ENCODE peak calls at places on chromosome 3, in eight cellular contexts. A, U, R, F, O, H, Y and M are unnamed samples.

GRCh38 chr3:77254967-77255831 is 215.3 kb downstream of the ROBO2 start:
- DNase-seq in F (no peak), R (no peak), U (peak), O (no peak), Y (peak), H (peak), A (no peak), M (no peak)

GRCh38 chr3:124890573-124891190 is 3.5 kb upstream of the ITGB5 start:
- DNase-seq in A (no peak), Y (no peak), F (no peak), O (no peak), U (no peak), R (no peak), H (no peak), M (no peak)

GRCh38 chr3:62611541-62612240 is 238.3 kb upstream of the FEZF2 start:
- DNase-seq in R (no peak), H (no peak), F (no peak), A (no peak), O (no peak), U (no peak), Y (no peak), M (no peak)

GRCh38 chr3:168090306-168091085 is 5.2 kb downstream of the GOLIM4 start:
- DNase-seq in Y (no peak), H (no peak), A (no peak), F (no peak), O (no peak), U (no peak), R (no peak), M (no peak)

GRCh38 chr3:29283297-29283681 is 2.4 kb downstream of the RBMS3 start:
- DNase-seq in F (no peak), R (no peak), A (no peak), U (no peak), O (no peak), Y (no peak), H (no peak), M (no peak)

GRCh38 chr3:134423153-134423552 is 48.9 kb upstream of the AMOTL2 start:
- DNase-seq in H (no peak), O (no peak), R (no peak), A (no peak), F (no peak), U (no peak), Y (no peak), M (no peak)

GRCh38 chr3:36648241-36649034 is 115.9 kb downstream of the DCLK3 start:
- DNase-seq in Y (no peak), H (peak), A (no peak), U (peak), O (no peak), F (no peak), R (no peak), M (no peak)

GRCh38 chr3:186340211-186340610 is 21.8 kb downstream of the DGKG start:
- DNase-seq in A (no peak), O (no peak), F (no peak), Y (no peak), R (no peak), H (no peak), U (no peak), M (no peak)

GRCh38 chr3:141457624-141458236 is 29.1 kb upstream of the RASA2 start:
- DNase-seq in O (no peak), F (no peak), R (no peak), H (no peak), A (no peak), Y (no peak), U (no peak), M (no peak)

GRCh38 chr3:42601898-42602581 is 1.6 kb downstream of the NKTR start:
- DNase-seq in H (no peak), Y (no peak), A (no peak), R (no peak), U (no peak), F (no peak), O (no peak), M (no peak)

GRCh38 chr3:181230258-181230657 is 240.7 kb upstream of the DNAJC19 start:
- DNase-seq in R (no peak), F (no peak), H (no peak), U (no peak), Y (no peak), O (no peak), A (no peak), M (no peak)